ENCODE peak calls at places on chromosomes 6 and 20, in four cellular contexts. One of them, this sample, is unnamed.
A peak's percentile ranks its signal among the peaks of the same experiment; 100 is the strongest.

GRCh38 chr6:80438728-80439127 is 332.3 kb downstream of the BCKDHB start:
- DNase-seq in GM23248: peak; percentile 95
- DNase-seq in A549: peak; percentile 6
- DNase-seq in right lobe of liver: no peak
- DNase-seq in this sample: no peak

GRCh38 chr6:108027054-108027453 is 47.5 kb downstream of the OSTM1 start:
- DNase-seq in right lobe of liver: no peak
- DNase-seq in GM23248: peak; percentile 38
- DNase-seq in A549: no peak
- DNase-seq in this sample: no peak

GRCh38 chr20:57797401-57797800 is 87.6 kb upstream of the PMEPA1 start:
- DNase-seq in right lobe of liver: no peak
- DNase-seq in A549: no peak
- DNase-seq in GM23248: no peak
- DNase-seq in this sample: no peak

GRCh38 chr6:108876929-108877775 is 28.9 kb downstream of the ARMC2 start:
- DNase-seq in right lobe of liver: no peak
- DNase-seq in GM23248: peak; percentile 80
- DNase-seq in A549: no peak
- DNase-seq in this sample: no peak

GRCh38 chr6:11437824-11438459 is 99.6 kb upstream of the TMEM170B start:
- DNase-seq in GM23248: peak; percentile 39
- DNase-seq in right lobe of liver: no peak
- DNase-seq in A549: no peak
- DNase-seq in this sample: no peak

GRCh38 chr20:35511814-35512420 is 17.5 kb downstream of the C20orf173 start:
- DNase-seq in GM23248: peak; percentile 59
- DNase-seq in right lobe of liver: no peak
- DNase-seq in A549: peak; percentile 34
- DNase-seq in this sample: peak; percentile 37

GRCh38 chr6:158396136-158396535 is 83.9 kb downstream of the TULP4 start:
- DNase-seq in GM23248: no peak
- DNase-seq in right lobe of liver: no peak
- DNase-seq in A549: no peak
- DNase-seq in this sample: no peak

GRCh38 chr20:61765871-61766654 is 299.6 kb downstream of the TAF4 start:
- DNase-seq in GM23248: no peak
- DNase-seq in right lobe of liver: no peak
- DNase-seq in A549: no peak
- DNase-seq in this sample: peak; percentile 75

GRCh38 chr6:143767433-143767832 is 75.7 kb upstream of the LTV1 start:
- DNase-seq in right lobe of liver: no peak
- DNase-seq in A549: no peak
- DNase-seq in GM23248: no peak
- DNase-seq in this sample: no peak

GRCh38 chr6:63504777-63505384 is 67.4 kb upstream of the LOC128125822 start:
- DNase-seq in A549: no peak
- DNase-seq in GM23248: peak; percentile 57
- DNase-seq in right lobe of liver: no peak
- DNase-seq in this sample: no peak

GRCh38 chr6:157787080-157787479 is 36.0 kb upstream of the SNX9 start:
- DNase-seq in A549: no peak
- DNase-seq in GM23248: peak; percentile 25
- DNase-seq in right lobe of liver: peak; percentile 79
- DNase-seq in this sample: no peak

GRCh38 chr6:130190701-130191375 is 31.9 kb downstream of the SAMD3 start:
- DNase-seq in GM23248: no peak
- DNase-seq in right lobe of liver: no peak
- DNase-seq in A549: no peak
- DNase-seq in this sample: no peak

GRCh38 chr6:3518356-3518841 is 61.5 kb upstream of the SLC22A23 start:
- DNase-seq in GM23248: peak; percentile 97
- DNase-seq in A549: peak; percentile 39
- DNase-seq in right lobe of liver: no peak
- DNase-seq in this sample: peak; percentile 43

GRCh38 chr6:52152692-52153091 is 33.5 kb upstream of the IL17A start:
- DNase-seq in GM23248: no peak
- DNase-seq in right lobe of liver: no peak
- DNase-seq in A549: no peak
- DNase-seq in this sample: no peak

GRCh38 chr6:15378864-15379263 is 133.0 kb downstream of the JARID2 start:
- DNase-seq in GM23248: no peak
- DNase-seq in A549: no peak
- DNase-seq in right lobe of liver: no peak
- DNase-seq in this sample: no peak

GRCh38 chr6:113857565-113858066 is 471 bp downstream of the MARCKS start:
- DNase-seq in GM23248: peak; percentile 63
- DNase-seq in A549: peak; percentile 20
- DNase-seq in right lobe of liver: peak; percentile 45
- DNase-seq in this sample: no peak

GRCh38 chr20:16036331-16036730 is 536.9 kb downstream of the KIF16B start:
- DNase-seq in GM23248: no peak
- DNase-seq in A549: no peak
- DNase-seq in right lobe of liver: no peak
- DNase-seq in this sample: no peak

GRCh38 chr6:21856096-21856825 is 262.7 kb downstream of the SOX4 start:
- DNase-seq in GM23248: peak; percentile 93
- DNase-seq in right lobe of liver: no peak
- DNase-seq in A549: peak; percentile 4
- DNase-seq in this sample: no peak

GRCh38 chr6:49766762-49767161 is 20.3 kb downstream of the PGK2 start:
- DNase-seq in right lobe of liver: peak; percentile 64
- DNase-seq in GM23248: no peak
- DNase-seq in A549: no peak
- DNase-seq in this sample: no peak

GRCh38 chr6:24743265-24743943 is 24.4 kb upstream of the C6orf62 start:
- DNase-seq in right lobe of liver: no peak
- DNase-seq in GM23248: peak; percentile 98
- DNase-seq in A549: peak; percentile 82
- DNase-seq in this sample: no peak

GRCh38 chr6:28615955-28616747 is 90.5 kb downstream of the GPX5 start:
- DNase-seq in A549: no peak
- DNase-seq in GM23248: no peak
- DNase-seq in right lobe of liver: no peak
- DNase-seq in this sample: peak; percentile 81

GRCh38 chr6:141169419-141169818 is 963.3 kb upstream of the GJE1 start:
- DNase-seq in GM23248: peak; percentile 83
- DNase-seq in right lobe of liver: no peak
- DNase-seq in A549: no peak
- DNase-seq in this sample: no peak

GRCh38 chr6:158047120-158047518 is 65.5 kb downstream of the SYNJ2 start:
- DNase-seq in right lobe of liver: no peak
- DNase-seq in GM23248: peak; percentile 84
- DNase-seq in A549: no peak
- DNase-seq in this sample: no peak

GRCh38 chr20:25623225-25623735 is 534 bp downstream of the NANP start:
- DNase-seq in right lobe of liver: peak; percentile 60
- DNase-seq in A549: peak; percentile 52
- DNase-seq in GM23248: peak; percentile 74
- DNase-seq in this sample: peak; percentile 32

GRCh38 chr6:106192824-106193223 is 106.7 kb downstream of the PRDM1 start:
- DNase-seq in right lobe of liver: no peak
- DNase-seq in A549: no peak
- DNase-seq in GM23248: peak; percentile 66
- DNase-seq in this sample: no peak

GRCh38 chr6:24655229-24655628 is 9.2 kb upstream of the KIAA0319 start:
- DNase-seq in A549: no peak
- DNase-seq in right lobe of liver: no peak
- DNase-seq in GM23248: no peak
- DNase-seq in this sample: no peak

GRCh38 chr20:33387177-33387576 is 14.1 kb downstream of the CDK5RAP1 start:
- DNase-seq in right lobe of liver: no peak
- DNase-seq in GM23248: peak; percentile 85
- DNase-seq in A549: peak; percentile 62
- DNase-seq in this sample: no peak

GRCh38 chr6:134436281-134436815 is 118.4 kb upstream of the SGK1 start:
- DNase-seq in A549: peak; percentile 82
- DNase-seq in right lobe of liver: no peak
- DNase-seq in GM23248: peak; percentile 98
- DNase-seq in this sample: no peak

GRCh38 chr6:163745566-163746400 is 331.3 kb downstream of the QKI start:
- DNase-seq in GM23248: peak; percentile 85
- DNase-seq in right lobe of liver: no peak
- DNase-seq in A549: peak; percentile 15
- DNase-seq in this sample: no peak

GRCh38 chr6:14876778-14877613 is 368.9 kb upstream of the JARID2 start:
- DNase-seq in right lobe of liver: no peak
- DNase-seq in A549: no peak
- DNase-seq in GM23248: peak; percentile 86
- DNase-seq in this sample: no peak

GRCh38 chr20:1900321-1900791 is 5.1 kb downstream of the SIRPA start:
- DNase-seq in A549: peak; percentile 98
- DNase-seq in GM23248: peak; percentile 85
- DNase-seq in right lobe of liver: no peak
- DNase-seq in this sample: peak; percentile 90

GRCh38 chr6:132798820-132799538 is 542 bp upstream of the SLC18B1 start:
- DNase-seq in right lobe of liver: peak; percentile 86
- DNase-seq in A549: no peak
- DNase-seq in GM23248: peak; percentile 80
- DNase-seq in this sample: peak; percentile 77

GRCh38 chr20:59123677-59124060 is 40.0 kb upstream of the ZNF831 start:
- DNase-seq in GM23248: no peak
- DNase-seq in A549: no peak
- DNase-seq in right lobe of liver: no peak
- DNase-seq in this sample: no peak

GRCh38 chr6:106359989-106360409 is 518 bp upstream of the CRYBG1 start:
- DNase-seq in GM23248: no peak
- DNase-seq in A549: no peak
- DNase-seq in right lobe of liver: no peak
- DNase-seq in this sample: no peak

GRCh38 chr6:15131234-15132195 is 114.4 kb upstream of the JARID2 start:
- DNase-seq in GM23248: no peak
- DNase-seq in A549: no peak
- DNase-seq in right lobe of liver: no peak
- DNase-seq in this sample: no peak

GRCh38 chr6:170172406-170172805 is 118.5 kb downstream of the DLL1 start:
- DNase-seq in right lobe of liver: no peak
- DNase-seq in GM23248: no peak
- DNase-seq in A549: no peak
- DNase-seq in this sample: no peak
- H3K9me3 ChIP-seq in right lobe of liver: no peaks in the 10 kb centered on the region
- H3K9me3 ChIP-seq in GM23248: no peaks in the 10 kb centered on the region
- H3K9me3 ChIP-seq in A549: no peaks in the 10 kb centered on the region
- H3K9me3 ChIP-seq in this sample: peaks cover 7% of the 10 kb centered on the region

GRCh38 chr6:169248521-169248971 is 5.1 kb downstream of the THBS2 start:
- DNase-seq in A549: no peak
- DNase-seq in GM23248: no peak
- DNase-seq in right lobe of liver: peak; percentile 32
- DNase-seq in this sample: no peak
- H3K27ac ChIP-seq in A549: no peak overlapping the region
- H3K27ac ChIP-seq in GM23248: no peak overlapping the region
- H3K27ac ChIP-seq in right lobe of liver: no peak overlapping the region
- H3K27ac ChIP-seq in this sample: no peak overlapping the region

DNA sequence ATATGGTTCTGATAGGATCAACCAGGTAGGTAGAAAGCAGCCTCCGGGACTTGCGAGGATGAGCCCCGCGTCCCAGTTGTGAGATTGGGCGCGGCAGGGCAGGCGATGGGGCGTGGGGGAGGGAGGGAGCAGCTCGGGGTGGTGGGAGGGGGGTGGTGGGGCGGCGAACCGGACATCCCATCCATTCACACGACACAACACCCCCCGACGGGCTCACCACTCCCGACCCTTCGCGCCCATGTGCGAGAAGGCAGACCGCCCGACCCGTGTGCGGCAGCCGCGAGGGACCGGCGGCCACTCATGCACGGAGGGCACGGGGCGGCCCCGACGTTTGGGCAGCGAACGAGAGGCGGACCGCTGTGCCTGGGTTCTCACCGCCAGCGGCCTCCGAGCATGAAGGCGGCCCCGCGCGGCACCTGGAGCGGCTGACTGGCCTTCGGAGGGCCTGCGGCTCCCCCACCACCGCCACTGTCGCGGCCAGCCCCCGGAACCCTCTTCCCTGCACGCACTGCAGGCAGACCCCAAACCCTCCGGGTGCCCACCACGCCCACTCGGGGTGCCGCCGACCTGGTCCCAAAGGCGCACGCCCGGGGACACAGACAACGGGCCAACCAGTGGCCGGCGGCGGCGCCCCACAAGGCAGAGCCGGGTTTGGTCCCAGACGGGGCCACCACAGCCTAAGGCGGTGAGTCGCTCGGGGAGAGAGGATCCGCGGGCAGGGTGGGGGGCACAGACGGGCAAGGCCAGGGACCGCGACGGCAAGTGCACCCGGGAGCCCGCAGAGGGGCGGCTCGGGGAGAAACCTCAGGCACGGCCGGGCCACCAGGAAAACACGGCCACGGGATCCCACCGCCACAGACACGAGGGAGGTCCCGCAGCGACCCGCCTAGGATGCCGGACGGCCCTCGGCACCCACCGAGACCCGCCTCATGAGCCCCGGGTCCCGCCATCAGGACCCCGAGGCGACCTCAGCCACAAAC is 769.2 kb upstream of the DEFB115 start:
- DNase-seq in A549: no peak
- DNase-seq in GM23248: no peak
- DNase-seq in right lobe of liver: no peak
- DNase-seq in this sample: no peak
- H3K9me3 ChIP-seq in A549: peaks cover 4% of the 10 kb centered on the region
- H3K9me3 ChIP-seq in GM23248: no peaks in the 10 kb centered on the region
- H3K9me3 ChIP-seq in right lobe of liver: no peaks in the 10 kb centered on the region
- H3K9me3 ChIP-seq in this sample: peaks cover 65% of the 10 kb centered on the region

GRCh38 chr20:50129662-50130345 is 16.9 kb upstream of the UBE2V1 start:
- DNase-seq in A549: peak; percentile 69
- DNase-seq in right lobe of liver: no peak
- DNase-seq in GM23248: peak; percentile 46
- DNase-seq in this sample: peak; percentile 50
- H3K27ac ChIP-seq in A549: no peak overlapping the region
- H3K27ac ChIP-seq in right lobe of liver: no peak overlapping the region
- H3K27ac ChIP-seq in GM23248: no peak overlapping the region
- H3K27ac ChIP-seq in this sample: no peak overlapping the region

DNA sequence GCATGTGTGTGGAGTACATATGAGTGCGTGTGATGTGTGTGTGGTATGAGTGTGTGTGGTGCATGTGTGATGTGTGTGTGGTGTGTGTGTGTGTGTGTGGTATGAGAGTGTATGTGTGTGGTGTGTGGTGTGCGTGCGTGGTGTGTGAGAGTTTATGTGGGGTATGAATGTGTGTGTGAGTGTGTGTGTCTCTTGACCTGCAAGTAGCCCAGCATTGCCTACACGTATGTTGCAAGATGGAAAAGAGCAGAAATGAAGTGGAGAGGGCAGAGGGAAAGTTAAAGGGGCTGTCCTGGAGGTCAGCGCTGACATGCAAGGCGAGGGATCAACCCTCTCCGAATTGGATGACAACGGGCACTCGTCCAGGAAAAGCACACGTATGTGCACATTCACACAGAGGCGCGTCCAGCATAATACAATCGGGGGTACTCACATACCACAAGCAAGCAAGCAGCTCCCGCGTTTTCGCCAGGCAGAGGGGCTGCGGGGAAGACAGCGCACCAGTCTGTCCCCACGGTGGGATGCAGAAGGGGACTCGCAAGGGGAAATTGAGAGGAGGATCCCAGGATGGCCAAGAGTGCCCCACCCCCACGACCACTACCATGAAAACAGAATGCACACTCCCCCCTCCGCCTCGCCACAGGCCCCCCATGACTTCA is 174.5 kb upstream of the AFDN start:
- DNase-seq in right lobe of liver: no peak
- DNase-seq in A549: no peak
- DNase-seq in GM23248: no peak
- DNase-seq in this sample: no peak
- H3K9me3 ChIP-seq in right lobe of liver: no peaks in the 10 kb centered on the region
- H3K9me3 ChIP-seq in A549: no peaks in the 10 kb centered on the region
- H3K9me3 ChIP-seq in GM23248: no peaks in the 10 kb centered on the region
- H3K9me3 ChIP-seq in this sample: no peaks in the 10 kb centered on the region

GRCh38 chr6:128278876-128279275 is 241.5 kb downstream of the PTPRK start:
- DNase-seq in right lobe of liver: no peak
- DNase-seq in GM23248: no peak
- DNase-seq in A549: no peak
- DNase-seq in this sample: no peak
- H3K27ac ChIP-seq in right lobe of liver: no peak overlapping the region
- H3K27ac ChIP-seq in GM23248: no peak overlapping the region
- H3K27ac ChIP-seq in A549: no peak overlapping the region
- H3K27ac ChIP-seq in this sample: no peak overlapping the region

This sample was measured in H9.